ENCODE peak calls at places on chromosomes 3 and 15, in seven cellular contexts. One of them, this sample, is unnamed. For H3K4me1, the result is how much of the 10 kb centered on the place peaks cover.

GRCh38 chr3:101940521-101940992 is 91.2 kb downstream of the NFKBIZ start:
- DNase-seq in suprapubic skin: no peak
- DNase-seq in CD8-positive, alpha-beta memory T cell: no peak
- DNase-seq in transverse colon: no peak
- DNase-seq in Karpas-422: no peak
- DNase-seq in Peyer's patch: peak
- DNase-seq in heart left ventricle: peak
- DNase-seq in this sample: peak

GRCh38 chr3:148902173-148902791 is 37.2 kb downstream of the CPA3 start:
- DNase-seq in suprapubic skin: no peak
- DNase-seq in CD8-positive, alpha-beta memory T cell: no peak
- DNase-seq in transverse colon: no peak
- DNase-seq in Karpas-422: no peak
- DNase-seq in Peyer's patch: no peak
- DNase-seq in heart left ventricle: no peak
- DNase-seq in this sample: no peak

GRCh38 chr3:55167586-55168317 is 239.9 kb upstream of the LRTM1 start:
- DNase-seq in suprapubic skin: no peak
- DNase-seq in CD8-positive, alpha-beta memory T cell: no peak
- DNase-seq in transverse colon: no peak
- DNase-seq in Karpas-422: no peak
- DNase-seq in Peyer's patch: no peak
- DNase-seq in heart left ventricle: no peak
- DNase-seq in this sample: no peak

GRCh38 chr3:151265866-151266265 is 12.5 kb downstream of the P2RY14 start:
- DNase-seq in suprapubic skin: no peak
- DNase-seq in CD8-positive, alpha-beta memory T cell: no peak
- DNase-seq in transverse colon: peak
- DNase-seq in Karpas-422: peak
- DNase-seq in Peyer's patch: peak
- DNase-seq in heart left ventricle: no peak
- DNase-seq in this sample: no peak

GRCh38 chr15:99442268-99442897 is 123.4 kb upstream of the MEF2A start:
- DNase-seq in suprapubic skin: no peak
- DNase-seq in CD8-positive, alpha-beta memory T cell: no peak
- DNase-seq in transverse colon: peak
- DNase-seq in Karpas-422: no peak
- DNase-seq in Peyer's patch: peak
- DNase-seq in heart left ventricle: peak
- DNase-seq in this sample: peak

GRCh38 chr3:4906107-4906621 is 73.1 kb upstream of the BHLHE40 start:
- DNase-seq in suprapubic skin: no peak
- DNase-seq in CD8-positive, alpha-beta memory T cell: no peak
- DNase-seq in transverse colon: no peak
- DNase-seq in Karpas-422: no peak
- DNase-seq in Peyer's patch: no peak
- DNase-seq in heart left ventricle: no peak
- DNase-seq in this sample: no peak

GRCh38 chr3:188913084-188913483 is 258.7 kb upstream of the TPRG1 start:
- DNase-seq in suprapubic skin: no peak
- DNase-seq in CD8-positive, alpha-beta memory T cell: no peak
- DNase-seq in transverse colon: no peak
- DNase-seq in Karpas-422: no peak
- DNase-seq in Peyer's patch: no peak
- DNase-seq in heart left ventricle: no peak
- DNase-seq in this sample: no peak

GRCh38 chr3:115927210-115927609 is 303.9 kb downstream of the GAP43 start:
- DNase-seq in suprapubic skin: no peak
- DNase-seq in CD8-positive, alpha-beta memory T cell: no peak
- DNase-seq in transverse colon: no peak
- DNase-seq in Karpas-422: no peak
- DNase-seq in Peyer's patch: no peak
- DNase-seq in heart left ventricle: no peak
- DNase-seq in this sample: no peak

GRCh38 chr15:57563416-57563815 is 28.3 kb upstream of the MYZAP start:
- DNase-seq in suprapubic skin: no peak
- DNase-seq in CD8-positive, alpha-beta memory T cell: no peak
- DNase-seq in transverse colon: no peak
- DNase-seq in Karpas-422: no peak
- DNase-seq in Peyer's patch: no peak
- DNase-seq in heart left ventricle: no peak
- DNase-seq in this sample: peak

DNA sequence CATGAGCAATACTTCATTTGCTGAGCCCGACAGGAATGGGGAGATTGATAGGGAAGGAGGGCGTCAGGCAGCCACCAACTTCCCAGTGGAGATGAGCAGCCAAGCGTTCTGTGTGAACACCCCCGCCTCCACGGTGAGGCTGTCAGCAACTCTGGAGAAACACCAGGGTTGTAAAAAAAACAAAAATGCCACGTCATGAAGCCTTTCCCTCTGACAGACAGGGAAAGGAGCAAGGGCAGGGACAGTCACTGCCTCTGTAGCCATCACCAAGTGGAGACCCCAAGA is 36.7 kb downstream of the TLE3 start:
- DNase-seq in suprapubic skin: no peak
- DNase-seq in CD8-positive, alpha-beta memory T cell: no peak
- DNase-seq in transverse colon: no peak
- DNase-seq in Karpas-422: no peak
- DNase-seq in Peyer's patch: no peak
- DNase-seq in heart left ventricle: no peak
- DNase-seq in this sample: no peak
- H3K4me1 ChIP-seq in suprapubic skin: under half
- H3K4me1 ChIP-seq in CD8-positive, alpha-beta memory T cell: under half
- H3K4me1 ChIP-seq in transverse colon: under half
- H3K4me1 ChIP-seq in Karpas-422: under half
- H3K4me1 ChIP-seq in Peyer's patch: under half
- H3K4me1 ChIP-seq in heart left ventricle: under half
- H3K4me1 ChIP-seq in this sample: under half

DNA sequence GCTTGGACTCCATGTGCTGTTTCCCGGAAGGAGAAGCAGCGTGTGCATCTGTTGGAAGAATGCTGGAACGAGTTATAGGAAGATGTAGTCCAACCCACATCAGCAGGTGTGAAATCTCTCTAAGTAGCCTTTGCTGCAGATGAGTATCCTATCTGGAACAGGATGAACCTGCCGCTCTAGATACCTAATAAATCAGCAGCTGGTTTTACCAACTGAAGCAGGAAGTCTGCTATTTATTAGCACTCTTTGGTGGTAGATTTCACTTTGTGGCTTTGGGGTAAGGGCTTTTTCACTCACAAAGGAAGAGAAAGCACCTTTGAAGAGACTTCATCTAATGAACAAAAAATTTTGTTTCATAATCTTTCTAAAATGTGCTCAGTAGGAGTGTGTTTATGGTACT is 66.4 kb downstream of the DCUN1D1 start:
- DNase-seq in suprapubic skin: no peak
- DNase-seq in CD8-positive, alpha-beta memory T cell: no peak
- DNase-seq in transverse colon: no peak
- DNase-seq in Karpas-422: no peak
- DNase-seq in Peyer's patch: no peak
- DNase-seq in heart left ventricle: no peak
- DNase-seq in this sample: no peak
- H3K4me3 ChIP-seq in suprapubic skin: no peak
- H3K4me3 ChIP-seq in CD8-positive, alpha-beta memory T cell: no peak
- H3K4me3 ChIP-seq in transverse colon: no peak
- H3K4me3 ChIP-seq in Karpas-422: no peak
- H3K4me3 ChIP-seq in Peyer's patch: no peak
- H3K4me3 ChIP-seq in heart left ventricle: no peak
- H3K4me3 ChIP-seq in this sample: no peak

GRCh38 chr3:56929809-56930615 is 128.3 kb upstream of the ARHGEF3 start:
- DNase-seq in suprapubic skin: no peak
- DNase-seq in CD8-positive, alpha-beta memory T cell: no peak
- DNase-seq in transverse colon: no peak
- DNase-seq in Karpas-422: no peak
- DNase-seq in Peyer's patch: no peak
- DNase-seq in heart left ventricle: no peak
- DNase-seq in this sample: no peak

GRCh38 chr3:56930706-56931105 is 129.0 kb upstream of the ARHGEF3 start:
- DNase-seq in suprapubic skin: no peak
- DNase-seq in CD8-positive, alpha-beta memory T cell: no peak
- DNase-seq in transverse colon: no peak
- DNase-seq in Karpas-422: no peak
- DNase-seq in Peyer's patch: no peak
- DNase-seq in heart left ventricle: no peak
- DNase-seq in this sample: no peak

GRCh38 chr3:56928379-56929068 is 126.8 kb upstream of the ARHGEF3 start:
- DNase-seq in suprapubic skin: no peak
- DNase-seq in CD8-positive, alpha-beta memory T cell: no peak
- DNase-seq in transverse colon: no peak
- DNase-seq in Karpas-422: no peak
- DNase-seq in Peyer's patch: peak
- DNase-seq in heart left ventricle: no peak
- DNase-seq in this sample: no peak

GRCh38 chr3:56923546-56924224 is 121.9 kb upstream of the ARHGEF3 start:
- DNase-seq in suprapubic skin: no peak
- DNase-seq in CD8-positive, alpha-beta memory T cell: peak
- DNase-seq in transverse colon: peak
- DNase-seq in Karpas-422: no peak
- DNase-seq in Peyer's patch: peak
- DNase-seq in heart left ventricle: no peak
- DNase-seq in this sample: no peak

GRCh38 chr3:56926513-56927282 is 124.9 kb upstream of the ARHGEF3 start:
- DNase-seq in suprapubic skin: no peak
- DNase-seq in CD8-positive, alpha-beta memory T cell: no peak
- DNase-seq in transverse colon: no peak
- DNase-seq in Karpas-422: no peak
- DNase-seq in Peyer's patch: no peak
- DNase-seq in heart left ventricle: no peak
- DNase-seq in this sample: no peak
- H3K4me1 ChIP-seq in suprapubic skin: under half
- H3K4me1 ChIP-seq in CD8-positive, alpha-beta memory T cell: half or more
- H3K4me1 ChIP-seq in transverse colon: under half
- H3K4me1 ChIP-seq in Karpas-422: under half
- H3K4me1 ChIP-seq in Peyer's patch: under half
- H3K4me1 ChIP-seq in heart left ventricle: half or more
- H3K4me1 ChIP-seq in this sample: under half

DNA sequence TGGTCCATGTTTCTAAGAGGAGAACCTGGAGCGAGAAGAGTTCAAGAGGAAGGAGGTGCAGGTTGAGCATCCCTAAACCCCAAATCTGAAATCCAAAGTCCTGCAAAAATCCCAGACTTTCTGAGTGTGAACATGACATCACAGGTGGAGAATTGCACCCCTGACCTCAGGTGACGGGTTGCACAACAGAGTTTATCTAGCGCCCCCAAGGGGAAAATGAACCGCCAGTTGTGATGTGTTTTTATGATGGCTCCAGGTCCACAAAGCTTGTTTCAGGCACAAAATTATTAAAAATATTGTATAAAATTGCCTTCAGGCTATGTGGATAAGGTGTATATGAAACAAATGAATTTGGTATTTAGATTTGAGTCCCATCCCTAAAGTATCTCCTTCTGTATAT is 420.0 kb downstream of the GABRB3 start:
- DNase-seq in suprapubic skin: no peak
- DNase-seq in CD8-positive, alpha-beta memory T cell: no peak
- DNase-seq in transverse colon: no peak
- DNase-seq in Karpas-422: no peak
- DNase-seq in Peyer's patch: no peak
- DNase-seq in heart left ventricle: no peak
- DNase-seq in this sample: no peak
- H3K4me3 ChIP-seq in suprapubic skin: no peak
- H3K4me3 ChIP-seq in CD8-positive, alpha-beta memory T cell: no peak
- H3K4me3 ChIP-seq in transverse colon: no peak
- H3K4me3 ChIP-seq in Karpas-422: no peak
- H3K4me3 ChIP-seq in Peyer's patch: no peak
- H3K4me3 ChIP-seq in heart left ventricle: no peak
- H3K4me3 ChIP-seq in this sample: no peak

DNA sequence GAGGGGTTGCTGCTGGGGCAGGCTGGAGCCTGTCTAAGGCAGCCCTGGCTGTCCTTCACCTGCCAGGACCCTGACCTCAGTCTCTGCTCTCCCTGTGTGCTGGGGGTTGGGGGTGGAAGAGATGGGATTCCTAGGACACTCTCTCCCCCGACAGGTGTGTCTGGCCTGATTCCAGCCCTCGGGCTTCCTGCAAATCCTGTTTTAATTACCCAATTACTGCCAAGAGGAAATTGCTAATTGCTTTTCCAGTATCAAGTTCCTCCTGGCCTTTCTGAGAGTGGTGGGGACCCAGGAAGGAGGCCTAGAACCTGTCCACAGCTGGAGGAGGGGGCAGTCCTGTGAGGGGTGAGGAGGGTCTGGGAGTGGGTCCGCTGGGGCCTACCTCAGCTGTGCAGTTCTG is 15.8 kb downstream of the PLXNA1 start:
- DNase-seq in suprapubic skin: no peak
- DNase-seq in CD8-positive, alpha-beta memory T cell: no peak
- DNase-seq in transverse colon: peak
- DNase-seq in Karpas-422: no peak
- DNase-seq in Peyer's patch: no peak
- DNase-seq in heart left ventricle: no peak
- DNase-seq in this sample: no peak
- H3K4me1 ChIP-seq in suprapubic skin: half or more
- H3K4me1 ChIP-seq in CD8-positive, alpha-beta memory T cell: under half
- H3K4me1 ChIP-seq in transverse colon: under half
- H3K4me1 ChIP-seq in Karpas-422: under half
- H3K4me1 ChIP-seq in Peyer's patch: under half
- H3K4me1 ChIP-seq in heart left ventricle: half or more
- H3K4me1 ChIP-seq in this sample: under half

GRCh38 chr15:83598031-83598430 is 55.9 kb upstream of the ADAMTSL3 start:
- DNase-seq in suprapubic skin: no peak
- DNase-seq in CD8-positive, alpha-beta memory T cell: no peak
- DNase-seq in transverse colon: no peak
- DNase-seq in Karpas-422: no peak
- DNase-seq in Peyer's patch: no peak
- DNase-seq in heart left ventricle: no peak
- DNase-seq in this sample: no peak
- H3K4me3 ChIP-seq in suprapubic skin: no peak
- H3K4me3 ChIP-seq in CD8-positive, alpha-beta memory T cell: no peak
- H3K4me3 ChIP-seq in transverse colon: no peak
- H3K4me3 ChIP-seq in Karpas-422: no peak
- H3K4me3 ChIP-seq in Peyer's patch: no peak
- H3K4me3 ChIP-seq in heart left ventricle: no peak
- H3K4me3 ChIP-seq in this sample: no peak

DNA sequence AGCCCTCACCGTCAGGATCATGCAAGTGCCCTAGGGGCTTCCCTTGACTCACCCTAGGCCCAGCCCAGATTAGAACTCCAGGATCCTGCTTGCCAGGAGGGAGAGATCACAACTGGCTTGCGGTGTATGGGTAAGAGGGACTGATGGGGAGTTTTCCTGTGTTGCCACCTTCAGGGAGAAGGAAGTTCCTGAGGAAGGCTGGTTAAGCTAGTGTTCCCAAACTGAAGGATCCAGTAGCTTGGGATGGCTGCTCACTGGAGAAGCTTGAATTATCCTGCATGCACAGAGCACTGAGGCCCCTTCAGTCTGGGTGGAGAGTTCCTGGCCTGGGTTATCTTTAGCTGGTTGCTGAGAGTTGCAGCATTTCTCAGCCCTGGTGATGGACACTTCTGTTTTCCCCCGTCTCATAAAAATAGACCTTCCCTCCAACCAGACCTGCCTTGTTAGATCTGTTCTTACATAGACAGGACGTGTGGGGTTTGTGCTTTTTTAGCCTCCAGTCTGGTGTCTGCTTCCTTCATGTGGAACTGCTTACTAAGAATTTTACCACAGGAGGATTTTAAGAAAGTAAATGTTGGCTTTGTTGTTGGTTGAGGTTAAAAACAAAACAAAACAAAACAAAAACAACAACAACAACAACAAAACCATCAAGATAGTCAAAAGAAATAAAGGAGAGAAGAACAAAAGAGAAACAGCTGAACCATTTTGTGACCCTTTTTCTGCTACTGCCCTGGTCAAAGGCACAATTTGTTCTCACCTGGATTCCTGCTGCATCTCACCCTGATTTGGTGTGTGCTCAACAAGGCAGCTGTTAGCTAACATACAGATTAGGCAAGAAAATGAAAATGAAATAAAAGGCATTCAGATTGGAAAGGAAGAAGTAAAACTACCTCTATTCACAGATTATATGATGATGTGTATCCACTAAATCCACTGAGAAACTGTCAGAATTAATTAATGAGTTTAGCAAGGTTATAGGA is 28.4 kb upstream of the XIRP1 start:
- DNase-seq in suprapubic skin: no peak
- DNase-seq in CD8-positive, alpha-beta memory T cell: no peak
- DNase-seq in transverse colon: no peak
- DNase-seq in Karpas-422: no peak
- DNase-seq in Peyer's patch: no peak
- DNase-seq in heart left ventricle: no peak
- DNase-seq in this sample: no peak
- H3K4me1 ChIP-seq in suprapubic skin: under half
- H3K4me1 ChIP-seq in CD8-positive, alpha-beta memory T cell: under half
- H3K4me1 ChIP-seq in transverse colon: under half
- H3K4me1 ChIP-seq in Karpas-422: under half
- H3K4me1 ChIP-seq in Peyer's patch: under half
- H3K4me1 ChIP-seq in heart left ventricle: under half
- H3K4me1 ChIP-seq in this sample: under half

This sample was measured in RWPE2.